ENCODE peak calls at places on chromosomes 3 and 15, in eight cellular contexts. M is lower lobe of right lung, R is thyroid gland, D is PC-9, O is brain microvascular endothelial cell, H is AG10803, G is dorsolateral prefrontal cortex, Y is left lung. F is an unnamed sample.

GRCh38 chr3:197494366-197495058 is 61.3 kb downstream of the BDH1 start:
- DNase-seq in G (no peak), R (peak), M (no peak), H (peak), O (no peak), Y (no peak), D (peak), F (no peak)

GRCh38 chr3:141446737-141447136 is 40.1 kb upstream of the RASA2 start:
- DNase-seq in D (no peak), R (no peak), M (no peak), O (no peak), H (no peak), G (no peak), Y (no peak), F (no peak)

GRCh38 chr3:9146367-9147071 is 102.9 kb downstream of the SRGAP3 start:
- DNase-seq in D (no peak), O (no peak), G (no peak), R (no peak), M (no peak), Y (no peak), H (no peak), F (no peak)

GRCh38 chr3:185420762-185421161 is 57.8 kb downstream of the MAP3K13 start:
- DNase-seq in Y (no peak), D (no peak), M (peak), R (no peak), G (no peak), H (peak), O (no peak), F (peak)

GRCh38 chr3:52373676-52374075 is 57.6 kb downstream of the DNAH1 start:
- DNase-seq in G (no peak), Y (no peak), H (peak), D (no peak), O (no peak), R (no peak), M (no peak), F (no peak)

GRCh38 chr3:13150624-13151023 is 77.4 kb upstream of the IQSEC1 start:
- DNase-seq in R (no peak), D (no peak), Y (no peak), H (no peak), O (no peak), G (no peak), M (no peak), F (no peak)

GRCh38 chr3:154780263-154780662 is 299.9 kb upstream of the MME start:
- DNase-seq in Y (no peak), O (no peak), D (no peak), H (no peak), R (no peak), G (no peak), M (no peak), F (no peak)

GRCh38 chr3:6994081-6994668 is 133.3 kb downstream of the GRM7 start:
- DNase-seq in O (no peak), M (no peak), R (no peak), G (no peak), D (no peak), H (no peak), Y (no peak), F (peak)

GRCh38 chr15:59250249-59250648 is 43.6 kb downstream of the LDHAL6B start:
- DNase-seq in Y (no peak), O (no peak), M (no peak), H (no peak), G (no peak), R (no peak), D (no peak), F (no peak)

GRCh38 chr15:48802867-48803266 is 8.0 kb downstream of the CEP152 start:
- DNase-seq in D (no peak), M (no peak), G (no peak), Y (no peak), R (peak), H (peak), O (peak), F (no peak)

GRCh38 chr3:155244206-155244605 is 49.3 kb downstream of the STRIT1 start:
- DNase-seq in M (no peak), O (no peak), R (no peak), H (no peak), G (no peak), D (no peak), Y (no peak), F (no peak)

GRCh38 chr3:179015551-179016020 is 56.0 kb downstream of the ZMAT3 start:
- DNase-seq in H (peak), Y (no peak), R (peak), D (peak), M (no peak), O (peak), G (no peak), F (peak)

GRCh38 chr15:72585025-72585424 is 69.5 kb upstream of the GOLGA6B start:
- DNase-seq in R (no peak), M (no peak), D (no peak), G (no peak), O (no peak), H (no peak), Y (no peak), F (no peak)

GRCh38 chr3:52682016-52682415 is 3.7 kb downstream of the PBRM1 start:
- DNase-seq in M (no peak), D (peak), G (no peak), Y (no peak), O (peak), H (peak), R (peak), F (no peak)

GRCh38 chr3:161101609-161102008 is 3.5 kb downstream of the B3GALNT1 start:
- DNase-seq in H (no peak), R (no peak), G (no peak), Y (no peak), M (no peak), O (no peak), D (no peak), F (no peak)

GRCh38 chr3:53729618-53730017 is 116.6 kb downstream of the CHDH start:
- DNase-seq in G (no peak), R (peak), D (no peak), M (no peak), O (no peak), H (peak), Y (no peak), F (no peak)
- TF ChIP-seq CTCF in G (no peak), R (peak), D (no peak), M (no peak), O (no peak), H (peak), Y (no peak), F (peak)

DNA sequence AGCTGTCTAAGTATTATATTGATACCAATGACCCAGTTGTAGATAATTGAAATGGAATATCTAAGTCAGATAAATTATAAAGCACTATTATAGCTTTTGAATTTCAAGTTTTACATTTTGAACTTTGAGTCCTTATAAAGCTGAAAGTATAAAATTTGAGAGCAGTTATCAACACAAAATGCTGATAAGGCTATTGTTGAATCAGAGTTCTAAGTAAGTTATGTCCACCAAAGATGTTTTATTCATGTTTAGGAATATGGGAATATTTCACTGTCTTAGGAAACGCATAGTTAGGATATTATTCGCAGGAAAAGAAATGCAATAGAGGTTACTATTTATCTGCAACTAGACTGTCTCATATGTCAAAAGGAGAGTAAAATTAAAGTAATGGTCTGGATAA is 29.4 kb downstream of the ZPLD1 start:
- DNase-seq in M (no peak), G (no peak), Y (no peak), D (no peak), R (no peak), H (no peak), O (no peak), F (no peak)
- H3K4me3 ChIP-seq in M (no peak), G (no peak), Y (no peak), D (no peak), R (no peak), H (no peak), O (no peak), F (no peak)

GRCh38 chr15:64095795-64096485 is at the start of gene SNX1:
- DNase-seq in R (peak), M (peak), D (peak), H (peak), Y (peak), G (peak), O (peak), F (peak)

GRCh38 chr15:64095431-64095794 is 369 bp upstream of the SNX1 start:
- DNase-seq in Y (no peak), O (no peak), R (no peak), G (no peak), D (no peak), M (no peak), H (no peak), F (no peak)

GRCh38 chr15:64092864-64093626 is 593 bp downstream of the CIAO2A start:
- DNase-seq in Y (no peak), R (peak), H (peak), G (no peak), D (no peak), M (no peak), O (peak), F (no peak)

GRCh38 chr15:64092075-64092820 is 1.4 kb downstream of the CIAO2A start:
- DNase-seq in H (no peak), O (no peak), G (no peak), R (no peak), D (no peak), Y (no peak), M (no peak), F (no peak)

DNA sequence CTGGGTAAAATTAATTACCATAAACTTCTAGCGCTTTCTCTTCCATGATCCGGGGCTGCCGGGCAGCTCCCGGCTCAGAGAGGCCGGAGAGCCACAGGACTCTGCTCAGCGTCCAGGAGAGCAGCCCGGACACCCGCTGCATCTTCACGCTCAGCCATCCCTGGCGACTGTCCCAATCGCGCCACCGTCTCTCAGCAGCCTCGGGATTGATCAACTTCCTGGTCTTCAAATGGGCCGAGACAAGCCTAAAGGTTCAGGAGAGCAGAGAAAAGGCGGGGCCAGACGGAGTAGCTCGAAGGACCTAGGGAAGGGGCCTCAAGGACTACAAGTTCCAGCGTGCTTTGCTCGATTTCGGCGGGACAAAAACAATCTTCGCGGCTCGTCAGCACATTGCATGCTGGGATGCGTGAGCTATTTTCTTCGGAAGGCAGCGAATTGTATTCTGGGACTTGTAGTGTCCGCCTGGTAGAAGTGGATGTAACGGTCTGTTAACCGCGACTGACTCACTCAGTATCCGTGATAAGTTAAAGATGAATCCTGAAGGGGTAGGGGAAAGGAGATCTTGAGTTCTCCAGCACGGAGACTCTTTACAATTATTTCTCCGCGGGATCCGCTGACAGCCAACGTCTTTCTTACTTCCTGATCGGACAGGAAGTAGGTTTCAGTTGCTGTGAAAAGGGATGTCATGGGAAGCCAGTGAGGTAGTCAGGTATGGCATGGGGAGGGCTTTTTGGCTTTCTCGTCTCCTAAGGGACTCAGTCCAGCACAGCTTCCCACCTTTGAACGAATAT is at the start of gene CIAO2A:
- DNase-seq in M (peak), H (peak), D (peak), Y (peak), R (peak), G (peak), O (peak), F (peak)
- TF ChIP-seq CTCF in M (no peak), H (no peak), D (no peak), Y (no peak), R (no peak), G (no peak), O (no peak), F (no peak)

GRCh38 chr15:41585140-41586047 is 26.4 kb downstream of the TYRO3 start:
- DNase-seq in O (peak), M (peak), H (peak), Y (peak), D (peak), G (peak), R (peak), F (no peak)
- H3K4me3 ChIP-seq in O (peak), M (peak), H (peak), Y (peak), D (peak), G (peak), R (peak), F (no peak)

DNA sequence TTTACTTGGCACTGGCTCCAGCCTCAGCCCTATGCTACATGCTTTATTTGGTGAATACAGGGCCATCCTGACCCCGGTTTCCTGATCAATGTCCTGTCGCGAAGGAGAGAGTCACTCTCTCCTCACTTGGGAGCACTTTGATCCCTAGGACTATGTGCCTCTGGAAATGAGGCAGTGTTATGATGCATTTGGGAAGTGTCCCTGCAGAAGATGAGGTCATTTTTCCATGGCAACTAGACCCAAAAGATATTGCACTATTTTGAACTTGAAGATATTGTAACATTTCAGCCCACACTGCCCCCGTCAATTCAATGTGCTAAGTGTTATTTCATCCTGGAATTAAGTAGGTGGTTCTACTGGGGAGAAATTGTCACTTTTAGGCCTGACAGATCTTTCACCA is 68.0 kb downstream of the LRRK1 start:
- DNase-seq in R (no peak), G (no peak), M (no peak), O (no peak), D (no peak), H (no peak), Y (no peak), F (no peak)
- TF ChIP-seq CTCF in R (no peak), G (no peak), M (no peak), O (no peak), D (no peak), H (no peak), Y (no peak), F (no peak)

DNA sequence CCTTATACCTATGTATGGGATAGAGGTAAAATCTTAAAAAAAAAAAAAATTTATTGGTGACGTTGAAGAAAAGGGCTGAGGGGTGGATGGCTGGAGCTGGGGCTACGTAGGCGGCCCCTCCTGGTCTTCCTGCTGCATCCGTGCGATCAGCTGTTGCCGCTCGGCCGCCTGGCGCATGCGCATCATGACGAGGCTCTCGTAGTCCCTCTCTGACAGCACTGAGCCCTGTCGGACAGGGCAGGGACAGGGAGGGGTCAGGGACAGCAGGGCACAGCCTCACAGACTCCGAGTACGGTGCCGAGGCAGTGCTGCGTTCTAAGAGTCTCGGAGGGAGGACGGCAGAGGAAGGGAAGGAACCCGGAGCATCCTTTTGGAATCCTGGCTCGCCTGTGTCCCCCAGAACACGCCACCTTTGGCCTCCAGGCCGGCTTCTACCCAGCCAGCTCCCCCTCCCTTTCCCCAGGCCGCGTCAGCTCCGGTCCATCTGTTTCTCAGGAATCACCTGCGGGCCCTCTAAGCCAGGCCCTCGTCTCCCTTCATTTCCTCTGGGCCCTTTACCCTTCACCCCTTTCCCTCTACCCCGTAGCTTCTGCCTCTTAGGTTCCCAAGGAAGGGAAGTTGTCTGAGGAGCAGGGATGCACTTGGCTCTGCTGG is 1.8 kb upstream of the C15orf62 start:
- DNase-seq in D (no peak), Y (no peak), M (peak), H (no peak), G (no peak), O (no peak), R (no peak), F (no peak)
- H3K4me3 ChIP-seq in D (no peak), Y (no peak), M (no peak), H (no peak), G (no peak), O (no peak), R (no peak), F (no peak)

GRCh38 chr3:150783334-150783733 is 20.4 kb upstream of the SIAH2 start:
- DNase-seq in M (no peak), D (no peak), H (peak), Y (no peak), G (no peak), O (no peak), R (no peak), F (no peak)

GRCh38 chr3:150783920-150784746 is 21.2 kb upstream of the SIAH2 start:
- DNase-seq in H (no peak), Y (no peak), O (peak), D (no peak), G (no peak), R (no peak), M (no peak), F (no peak)

GRCh38 chr3:150778793-150779401 is 15.9 kb upstream of the SIAH2 start:
- DNase-seq in M (no peak), Y (peak), O (no peak), R (no peak), H (no peak), G (no peak), D (no peak), F (no peak)

GRCh38 chr3:150775001-150775599 is 12.1 kb upstream of the SIAH2 start:
- DNase-seq in D (no peak), G (no peak), R (no peak), H (peak), O (peak), Y (no peak), M (no peak), F (no peak)

DNA sequence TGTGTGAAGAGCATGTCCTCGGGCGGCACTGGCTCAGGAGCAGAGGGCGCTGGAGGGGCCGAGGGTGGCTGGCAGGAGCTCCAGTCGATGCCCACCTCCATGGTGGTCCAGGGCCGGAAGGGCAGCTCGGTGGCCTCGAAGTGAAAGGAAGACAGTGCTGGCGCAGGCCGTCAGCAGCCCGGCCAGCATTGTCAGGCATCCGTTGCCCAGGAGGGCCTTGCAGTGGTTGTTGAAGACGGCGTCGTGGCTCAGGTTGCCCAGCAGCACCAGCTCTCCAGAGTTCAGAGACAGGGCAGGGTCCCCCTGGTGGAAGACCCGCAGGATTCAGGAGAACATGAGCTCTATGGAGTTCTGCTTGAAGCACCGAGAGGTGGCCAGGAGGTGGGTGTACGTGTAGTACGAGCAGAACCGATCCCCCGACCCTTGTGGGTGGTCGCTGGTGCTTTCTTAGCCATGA is 16.5 kb upstream of the SIAH2 start:
- DNase-seq in G (no peak), Y (peak), M (no peak), H (no peak), D (no peak), R (no peak), O (no peak), F (no peak)
- TF ChIP-seq CTCF in G (no peak), Y (no peak), M (no peak), H (no peak), D (no peak), R (no peak), O (no peak), F (no peak)

DNA sequence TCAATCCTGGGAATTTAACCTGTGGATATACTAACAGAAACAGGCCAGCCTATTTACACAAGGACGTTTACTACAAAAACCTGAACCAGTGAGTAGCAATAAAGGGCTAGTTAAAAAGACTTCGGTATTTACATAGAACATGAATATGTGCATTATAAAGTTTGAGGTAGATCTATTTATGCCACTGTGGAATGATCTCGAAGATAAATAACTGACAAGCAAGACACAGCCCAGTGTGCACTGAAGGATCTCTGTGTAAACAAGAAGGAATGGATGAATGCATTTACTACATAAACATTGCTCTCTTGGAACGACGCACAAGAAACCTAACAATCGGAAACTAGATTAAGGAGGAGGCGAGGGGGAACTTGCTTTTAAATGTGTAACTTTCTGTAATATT is 132.0 kb upstream of the NSMCE3 start:
- DNase-seq in O (no peak), D (no peak), M (no peak), Y (no peak), G (no peak), H (no peak), R (peak), F (peak)
- H3K4me3 ChIP-seq in O (no peak), D (no peak), M (no peak), Y (no peak), G (no peak), H (no peak), R (no peak), F (no peak)

GRCh38 chr3:108820586-108820985 is 2.0 kb upstream of the TRAT1 start:
- DNase-seq in D (no peak), O (no peak), R (no peak), Y (no peak), G (no peak), H (no peak), M (no peak), F (no peak)

GRCh38 chr3:108822167-108822897 is at the start of gene TRAT1:
- DNase-seq in D (no peak), G (no peak), R (no peak), O (no peak), M (no peak), Y (no peak), H (no peak), F (no peak)

GRCh38 chr3:108818404-108818803 is 4.2 kb upstream of the TRAT1 start:
- DNase-seq in D (no peak), H (no peak), O (no peak), R (peak), G (no peak), Y (no peak), M (no peak), F (peak)
- TF ChIP-seq CTCF in D (peak), H (no peak), O (peak), R (peak), G (no peak), Y (no peak), M (no peak), F (peak)

F was measured in LNCaP clone FGC.